ENCODE peak calls at places on chromosomes 16 and 17, in five cellular contexts. X is uterus, L is fibroblast of lung, O is prostate gland, F is testis. B is an unnamed sample.

GRCh38 chr17:7650509-7651096 is at the start of gene ATP1B2:
- DNase-seq in X (peak; percentile 83), L (peak; percentile 14), O (peak; percentile 51), F (peak; percentile 88), B (peak; percentile 63)

GRCh38 chr17:1972429-1973160 is 52.5 kb downstream of the RTN4RL1 start:
- DNase-seq in X (no peak), L (no peak), O (no peak), F (no peak), B (no peak)

GRCh38 chr17:37844977-37845293 is 79.3 kb upstream of the TBC1D3K start:
- DNase-seq in X (no peak), L (no peak), O (no peak), F (no peak), B (no peak)

GRCh38 chr17:2405247-2405926 is 4.5 kb upstream of the MNT start:
- DNase-seq in X (no peak), L (peak; percentile 91), O (no peak), F (peak; percentile 36), B (no peak)

GRCh38 chr17:82961366-82962162 is 117.8 kb upstream of the METRNL start:
- DNase-seq in X (no peak), L (no peak), O (no peak), F (peak; percentile 12), B (no peak)

GRCh38 chr16:77387810-77388209 is 47.0 kb downstream of the ADAMTS18 start:
- DNase-seq in X (no peak), L (no peak), O (no peak), F (no peak), B (no peak)

GRCh38 chr17:43220511-43221125 is 7.8 kb downstream of the CCDC200 start:
- DNase-seq in X (no peak), L (no peak), O (no peak), F (no peak), B (no peak)

GRCh38 chr16:83989300-83989699 is 21.3 kb downstream of the NECAB2 start:
- DNase-seq in X (no peak), L (no peak), O (no peak), F (no peak), B (no peak)

GRCh38 chr17:59368218-59368857 is 36.9 kb downstream of the YPEL2 start:
- DNase-seq in X (no peak), L (no peak), O (no peak), F (no peak), B (no peak)

GRCh38 chr16:1706386-1707192 is 594 bp downstream of the MAPK8IP3 start:
- DNase-seq in X (no peak), L (peak; percentile 32), O (no peak), F (no peak), B (no peak)

GRCh38 chr17:57578608-57578990 is 166.5 kb downstream of the CCDC182 start:
- DNase-seq in X (no peak), L (peak; percentile 73), O (no peak), F (no peak), B (no peak)

GRCh38 chr16:1453316-1453715 is 9.0 kb upstream of the CCDC154 start:
- DNase-seq in X (no peak), L (no peak), O (no peak), F (no peak), B (no peak)

GRCh38 chr16:67077871-67078270 is 31.9 kb upstream of the PHAF1 start:
- DNase-seq in X (no peak), L (no peak), O (no peak), F (no peak), B (no peak)

GRCh38 chr16:10682604-10683003 is 12.1 kb downstream of the TEKT5 start:
- DNase-seq in X (no peak), L (no peak), O (no peak), F (no peak), B (no peak)

GRCh38 chr17:48559609-48560451 is 14.9 kb upstream of the HOXB2 start:
- DNase-seq in X (no peak), L (peak; percentile 90), O (no peak), F (no peak), B (no peak)
- TF ChIP-seq CTCF in X (no peak), L (no peak), O (no peak), F (no peak), B (no peak)

DNA sequence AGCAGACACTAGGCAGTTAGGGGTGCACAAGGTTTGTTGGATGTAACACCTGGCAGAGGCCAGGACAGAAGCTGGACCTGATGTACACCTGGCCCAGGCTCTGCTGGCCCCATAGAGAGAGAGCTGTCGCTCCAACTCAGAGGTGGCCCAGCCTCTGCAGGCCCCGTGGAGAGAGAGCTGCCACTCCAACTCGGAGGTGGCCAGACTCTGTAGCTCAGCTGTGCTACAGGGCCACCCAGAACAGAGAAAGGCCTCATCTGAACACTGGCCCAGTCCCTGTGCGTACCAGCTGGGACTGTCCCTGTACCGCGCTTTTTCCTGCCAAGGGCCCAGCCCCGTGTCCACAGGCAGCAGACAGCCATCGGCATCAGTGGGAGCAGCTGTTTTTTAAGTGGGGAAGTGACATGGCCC is 176.5 kb upstream of the CHMP6 start:
- DNase-seq in X (no peak), L (no peak), O (no peak), F (no peak), B (no peak)
- H3K27me3 ChIP-seq in X (no peaks in the 10 kb centered on the region), L (no peaks in the 10 kb centered on the region), O (no peaks in the 10 kb centered on the region), F (no peaks in the 10 kb centered on the region), B (no peaks in the 10 kb centered on the region)

GRCh38 chr17:81885454-81885853 is 5.9 kb downstream of the ALYREF start:
- DNase-seq in X (no peak), L (no peak), O (no peak), F (no peak), B (no peak)

GRCh38 chr17:81888105-81888987 is 3.0 kb downstream of the ALYREF start:
- DNase-seq in X (no peak), L (no peak), O (no peak), F (no peak), B (no peak)

GRCh38 chr17:81885869-81886548 is 5.4 kb downstream of the ALYREF start:
- DNase-seq in X (no peak), L (no peak), O (no peak), F (no peak), B (no peak)

GRCh38 chr17:81884968-81885367 is 6.4 kb downstream of the ALYREF start:
- DNase-seq in X (no peak), L (no peak), O (no peak), F (no peak), B (no peak)

GRCh38 chr17:81884520-81884919 is 6.9 kb downstream of the ALYREF start:
- DNase-seq in X (no peak), L (no peak), O (no peak), F (no peak), B (no peak)
- H3K36me3 ChIP-seq in X (no peaks in the 10 kb centered on the region), L (peaks cover 32% of the 10 kb centered on the region), O (peaks cover 14% of the 10 kb centered on the region), F (no peaks in the 10 kb centered on the region), B (peaks cover 42% of the 10 kb centered on the region)

GRCh38 chr17:72024457-72024856 is 96.4 kb upstream of the SOX9 start:
- DNase-seq in X (no peak), L (no peak), O (no peak), F (no peak), B (no peak)

GRCh38 chr17:72030067-72030899 is 90.5 kb upstream of the SOX9 start:
- DNase-seq in X (no peak), L (peak; percentile 68), O (no peak), F (peak; percentile 70), B (peak; percentile 79)

GRCh38 chr17:72022328-72022727 is 98.5 kb upstream of the SOX9 start:
- DNase-seq in X (no peak), L (no peak), O (no peak), F (no peak), B (no peak)

GRCh38 chr17:72021417-72022041 is 99.3 kb upstream of the SOX9 start:
- DNase-seq in X (no peak), L (no peak), O (no peak), F (no peak), B (peak; percentile 43)

GRCh38 chr17:72025113-72025512 is 95.7 kb upstream of the SOX9 start:
- DNase-seq in X (no peak), L (no peak), O (no peak), F (no peak), B (no peak)
- TF ChIP-seq CTCF in X (no peak), L (no peak), O (no peak), F (no peak), B (no peak)

GRCh38 chr16:280552-280951 is at the start of gene ARHGDIG:
- DNase-seq in X (no peak), L (no peak), O (no peak), F (no peak), B (no peak)

GRCh38 chr16:280991-281659 is 734 bp downstream of the ARHGDIG start:
- DNase-seq in X (no peak), L (no peak), O (no peak), F (no peak), B (no peak)

GRCh38 chr16:282944-283744 is at the start of gene PDIA2:
- DNase-seq in X (no peak), L (no peak), O (no peak), F (no peak), B (no peak)

GRCh38 chr16:281660-282249 is 1.2 kb upstream of the PDIA2 start:
- DNase-seq in X (no peak), L (no peak), O (no peak), F (no peak), B (no peak)

DNA sequence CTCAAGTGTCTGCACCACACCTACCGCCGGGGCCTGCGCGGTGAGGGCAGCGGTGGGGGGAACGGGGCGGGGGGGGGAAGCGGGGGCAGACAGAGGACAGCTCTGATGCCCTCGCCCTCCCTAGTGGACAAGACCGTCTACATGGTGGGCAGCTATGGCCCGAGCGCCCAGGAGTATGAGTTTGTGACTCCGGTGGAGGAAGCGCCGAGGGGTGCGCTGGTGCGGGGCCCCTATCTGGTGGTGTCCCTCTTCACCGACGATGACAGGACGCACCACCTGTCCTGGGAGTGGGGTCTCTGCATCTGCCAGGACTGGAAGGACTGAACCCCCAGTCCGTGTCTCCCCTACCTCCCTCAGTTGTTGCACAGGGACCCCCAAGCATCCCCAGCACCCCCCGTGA is 473 bp upstream of the PDIA2 start:
- DNase-seq in X (no peak), L (no peak), O (no peak), F (no peak), B (no peak)
- H3K27me3 ChIP-seq in X (peaks cover 3% of the 10 kb centered on the region), L (peaks cover 10% of the 10 kb centered on the region), O (peaks cover 6% of the 10 kb centered on the region), F (no peaks in the 10 kb centered on the region), B (no peaks in the 10 kb centered on the region)

GRCh38 chr16:68082596-68083238 is 2.5 kb upstream of the NFATC3 start:
- DNase-seq in X (no peak), L (no peak), O (no peak), F (no peak), B (no peak)

GRCh38 chr16:68083861-68084503 is 1.2 kb upstream of the NFATC3 start:
- DNase-seq in X (no peak), L (peak; percentile 37), O (no peak), F (no peak), B (no peak)

GRCh38 chr16:68079616-68080344 is 5.4 kb upstream of the NFATC3 start:
- DNase-seq in X (peak; percentile 79), L (peak; percentile 14), O (no peak), F (peak; percentile 93), B (no peak)

GRCh38 chr16:68083239-68083781 is 1.9 kb upstream of the NFATC3 start:
- DNase-seq in X (no peak), L (no peak), O (no peak), F (no peak), B (no peak)

GRCh38 chr16:68081796-68082567 is 3.2 kb upstream of the NFATC3 start:
- DNase-seq in X (no peak), L (no peak), O (no peak), F (peak; percentile 67), B (no peak)
- H3K36me3 ChIP-seq in X (no peaks in the 10 kb centered on the region), L (no peaks in the 10 kb centered on the region), O (no peaks in the 10 kb centered on the region), F (no peaks in the 10 kb centered on the region), B (peaks cover 7% of the 10 kb centered on the region)